ENCODE peak calls at places on chromosome 21, in four cellular contexts. B, Q, D and L are unnamed samples.

GRCh38 chr21:34965200-34966174 is 83.6 kb downstream of the RUNX1 start:
- DNase-seq in B (no peak), Q (no peak), D (no peak), L (no peak)

GRCh38 chr21:33684923-33685560 is 42.7 kb downstream of the ITSN1 start:
- DNase-seq in B (no peak), Q (no peak), D (no peak), L (no peak)

GRCh38 chr21:29671728-29672127 is 268.1 kb downstream of the GRIK1 start:
- DNase-seq in B (no peak), Q (no peak), D (peak; percentile 49), L (no peak)

GRCh38 chr21:25970254-25970930 is 200.2 kb downstream of the APP start:
- DNase-seq in B (no peak), Q (no peak), D (no peak), L (no peak)

GRCh38 chr21:25506887-25507286 is 100.4 kb downstream of the MRPL39 start:
- DNase-seq in B (no peak), Q (no peak), D (no peak), L (no peak)

GRCh38 chr21:27371065-27371464 is 404.2 kb upstream of the ADAMTS5 start:
- DNase-seq in B (no peak), Q (no peak), D (no peak), L (no peak)

GRCh38 chr21:33578959-33579542 is 9.4 kb downstream of the DONSON start:
- DNase-seq in B (no peak), Q (no peak), D (no peak), L (no peak)

GRCh38 chr21:23223882-23224281 is 2225.7 kb downstream of the NCAM2 start:
- DNase-seq in B (no peak), Q (no peak), D (no peak), L (no peak)

GRCh38 chr21:33317226-33317625 is 7.5 kb upstream of the IFNAR1 start:
- DNase-seq in B (no peak), Q (no peak), D (no peak), L (no peak)

GRCh38 chr21:32772281-32773047 is 909 bp upstream of the PAXBP1 start:
- DNase-seq in B (no peak), Q (peak; percentile 44), D (peak; percentile 37), L (no peak)

GRCh38 chr21:35521293-35521692 is 472.2 kb upstream of the RUNX1 start:
- DNase-seq in B (no peak), Q (no peak), D (no peak), L (no peak)

GRCh38 chr21:25911730-25912401 is 177.1 kb downstream of the GABPA start:
- DNase-seq in B (no peak), Q (peak; percentile 77), D (no peak), L (no peak)

GRCh38 chr21:34593954-34594531 is 20.9 kb downstream of the RCAN1 start:
- DNase-seq in B (no peak), Q (no peak), D (no peak), L (no peak)

GRCh38 chr21:35291034-35291433 is 241.9 kb upstream of the RUNX1 start:
- DNase-seq in B (no peak), Q (no peak), D (no peak), L (no peak)

GRCh38 chr21:29232601-29233541 is 65.9 kb upstream of the BACH1 start:
- DNase-seq in B (no peak), Q (no peak), D (peak; percentile 4), L (no peak)

GRCh38 chr21:28216976-28217523 is 775.6 kb downstream of the LTN1 start:
- DNase-seq in B (no peak), Q (no peak), D (no peak), L (no peak)

GRCh38 chr21:28516996-28517592 is 475.6 kb downstream of the LTN1 start:
- DNase-seq in B (peak; percentile 26), Q (peak; percentile 64), D (peak; percentile 88), L (peak; percentile 70)

GRCh38 chr21:23664193-23664694 is 1943.0 kb downstream of the MRPL39 start:
- DNase-seq in B (no peak), Q (no peak), D (no peak), L (no peak)

GRCh38 chr21:15669247-15669646 is 60.5 kb upstream of the USP25 start:
- DNase-seq in B (no peak), Q (no peak), D (no peak), L (no peak)

GRCh38 chr21:25350056-25350455 is 257.2 kb downstream of the MRPL39 start:
- DNase-seq in B (no peak), Q (no peak), D (no peak), L (no peak)

GRCh38 chr21:26394341-26394740 is 178.7 kb downstream of the CYYR1 start:
- DNase-seq in B (no peak), Q (no peak), D (no peak), L (no peak)

GRCh38 chr21:33403128-33403785 is at the start of gene IFNGR2:
- DNase-seq in B (no peak), Q (peak; percentile 43), D (peak; percentile 68), L (no peak)

GRCh38 chr21:27129215-27129614 is 162.3 kb upstream of the ADAMTS5 start:
- DNase-seq in B (no peak), Q (no peak), D (no peak), L (no peak)

GRCh38 chr21:31974454-31974985 is 101.7 kb downstream of the HUNK start:
- DNase-seq in B (no peak), Q (peak; percentile 28), D (peak; percentile 22), L (no peak)

GRCh38 chr21:26522704-26523103 is 50.4 kb downstream of the CYYR1 start:
- DNase-seq in B (no peak), Q (no peak), D (no peak), L (no peak)

GRCh38 chr21:25670726-25671125 is 31.7 kb downstream of the JAM2 start:
- DNase-seq in B (no peak), Q (no peak), D (no peak), L (no peak)

GRCh38 chr21:33976082-33976979 is 60.7 kb upstream of the ATP5PO start:
- DNase-seq in B (no peak), Q (no peak), D (peak; percentile 65), L (no peak)

GRCh38 chr21:29299046-29299905 is 554 bp downstream of the BACH1 start:
- DNase-seq in B (peak; percentile 36), Q (peak; percentile 67), D (peak; percentile 49), L (peak; percentile 83)

GRCh38 chr21:31872452-31873274 is at the start of gene HUNK:
- DNase-seq in B (peak; percentile 34), Q (no peak), D (peak; percentile 29), L (no peak)

GRCh38 chr21:35427320-35428040 is 378.4 kb upstream of the RUNX1 start:
- DNase-seq in B (no peak), Q (no peak), D (no peak), L (no peak)

GRCh38 chr21:19935459-19935858 is 1062.8 kb upstream of the NCAM2 start:
- DNase-seq in B (no peak), Q (no peak), D (no peak), L (no peak)

GRCh38 chr21:41183575-41183974 is 15.6 kb downstream of the BACE2 start:
- DNase-seq in B (no peak), Q (no peak), D (no peak), L (no peak)

GRCh38 chr21:33189237-33189636 is 40.5 kb upstream of the IFNAR2 start:
- DNase-seq in B (no peak), Q (no peak), D (no peak), L (no peak)

GRCh38 chr21:17784604-17785402 is 34.4 kb downstream of the C21orf91 start:
- DNase-seq in B (no peak), Q (no peak), D (peak; percentile 27), L (no peak)

GRCh38 chr21:25428537-25428936 is 178.7 kb downstream of the MRPL39 start:
- DNase-seq in B (no peak), Q (no peak), D (no peak), L (no peak)

GRCh38 chr21:45453308-45453950 is 48.5 kb downstream of the COL18A1 start:
- DNase-seq in B (no peak), Q (no peak), D (no peak), L (no peak)
- H3K4me1 ChIP-seq in B (peaks cover 19% of the 10 kb centered on the region), Q (peaks cover 18% of the 10 kb centered on the region), D (no peaks in the 10 kb centered on the region), L (peaks cover 5% of the 10 kb centered on the region)

GRCh38 chr21:30719401-30719800 is 824 bp upstream of the KRTAP21-3 start:
- DNase-seq in B (no peak), Q (no peak), D (no peak), L (no peak)

GRCh38 chr21:30717105-30717504 is 1.5 kb downstream of the KRTAP21-3 start:
- DNase-seq in B (no peak), Q (no peak), D (no peak), L (no peak)

GRCh38 chr21:30714946-30715345 is 3.6 kb downstream of the KRTAP21-3 start:
- DNase-seq in B (no peak), Q (no peak), D (no peak), L (no peak)

GRCh38 chr21:30714436-30714835 is 4.1 kb downstream of the KRTAP21-3 start:
- DNase-seq in B (no peak), Q (no peak), D (no peak), L (no peak)

DNA sequence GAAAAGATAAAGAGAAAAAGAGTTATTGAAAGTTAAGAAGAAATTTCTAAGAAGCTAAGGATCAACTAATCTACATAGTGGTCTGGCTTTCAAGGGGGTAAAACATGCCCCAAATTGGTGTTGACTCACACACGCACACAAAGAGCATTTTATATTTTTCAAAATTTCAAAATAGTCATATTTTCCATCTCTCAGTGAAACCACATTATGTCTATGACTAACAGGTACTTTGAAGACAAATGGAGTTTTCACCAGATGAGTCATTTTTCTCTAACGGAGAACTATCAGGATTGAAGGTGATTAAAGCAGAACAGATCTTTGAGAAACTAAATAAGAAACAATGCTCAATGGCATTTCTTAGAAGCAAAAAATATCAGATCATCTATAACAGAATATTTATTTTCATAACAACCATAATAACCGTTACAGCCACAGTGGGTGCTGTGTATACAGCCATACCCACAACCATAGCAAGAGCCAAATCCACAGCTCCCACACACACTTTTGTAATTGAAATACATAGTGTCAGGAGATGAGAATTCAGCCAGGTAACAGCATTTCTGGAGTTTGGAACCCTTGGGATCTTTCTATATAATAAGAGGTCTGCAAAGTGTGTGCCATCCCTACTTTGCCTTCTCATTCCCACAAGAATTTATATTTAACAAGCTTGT is at the start of gene KRTAP21-3:
- DNase-seq in B (no peak), Q (no peak), D (no peak), L (no peak)
- H3K27ac ChIP-seq in B (no peak within 1 kb of the TSS), Q (no peak within 1 kb of the TSS), D (no peak within 1 kb of the TSS), L (no peak within 1 kb of the TSS)

GRCh38 chr21:44912158-44912473 is 8.6 kb downstream of the ITGB2 start:
- DNase-seq in B (no peak), Q (no peak), D (no peak), L (no peak)

GRCh38 chr21:44911066-44911383 is 9.7 kb downstream of the ITGB2 start:
- DNase-seq in B (no peak), Q (no peak), D (no peak), L (no peak)

GRCh38 chr21:44909719-44910118 is 11.0 kb downstream of the ITGB2 start:
- DNase-seq in B (no peak), Q (no peak), D (no peak), L (no peak)

GRCh38 chr21:44910229-44911065 is 10.3 kb downstream of the ITGB2 start:
- DNase-seq in B (no peak), Q (no peak), D (peak; percentile 59), L (no peak)

GRCh38 chr21:44911384-44912157 is 9.1 kb downstream of the ITGB2 start:
- DNase-seq in B (peak; percentile 86), Q (peak; percentile 89), D (peak; percentile 48), L (peak; percentile 49)
- H3K4me3 ChIP-seq in B (no peak overlapping the region), Q (no peak overlapping the region), D (no peak overlapping the region), L (no peak overlapping the region)

DNA sequence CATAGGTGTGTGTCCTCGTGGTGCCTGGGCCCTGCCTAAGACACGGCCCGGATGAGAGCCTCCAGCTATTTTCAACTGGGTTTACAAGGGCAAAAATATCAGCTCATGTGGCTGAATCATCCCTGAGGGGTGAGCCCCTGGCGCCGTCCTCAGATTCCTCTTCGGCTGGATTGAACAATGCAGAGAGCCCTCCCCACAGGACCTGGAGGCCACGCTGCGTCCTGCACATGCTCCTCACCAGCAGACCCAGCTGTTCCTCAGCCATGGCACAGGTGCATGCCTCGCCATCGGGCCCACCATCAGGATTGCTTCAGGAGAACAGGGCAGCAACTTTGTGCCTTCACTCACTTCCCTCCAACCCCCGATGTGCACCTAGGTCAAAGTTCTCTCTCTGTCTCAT is 35.3 kb downstream of the TFF3 start:
- DNase-seq in B (no peak), Q (no peak), D (no peak), L (no peak)
- H3K4me1 ChIP-seq in B (no peaks in the 10 kb centered on the region), Q (no peaks in the 10 kb centered on the region), D (no peaks in the 10 kb centered on the region), L (no peaks in the 10 kb centered on the region)